ENCODE peak calls at places on chromosomes 2 and 18, in eight cellular contexts. One of them, this sample, is unnamed.

GRCh38 chr18:30328839-30329238 is 713.7 kb downstream of the DSC3 start:
- DNase-seq in stomach: no peak
- DNase-seq in fibroblast of mammary gland: no peak
- DNase-seq in neural crest cell: no peak
- DNase-seq in GM20000: no peak
- DNase-seq in cardiac muscle cell: no peak
- DNase-seq in CD8-positive, alpha-beta T cell: no peak
- DNase-seq in vagina: no peak
- DNase-seq in this sample: no peak

GRCh38 chr18:77811510-77811909 is 561.9 kb downstream of the GALR1 start:
- DNase-seq in stomach: no peak
- DNase-seq in fibroblast of mammary gland: peak; percentile 1
- DNase-seq in neural crest cell: no peak
- DNase-seq in GM20000: no peak
- DNase-seq in cardiac muscle cell: no peak
- DNase-seq in CD8-positive, alpha-beta T cell: no peak
- DNase-seq in vagina: no peak
- DNase-seq in this sample: no peak

GRCh38 chr18:11246883-11247282 is 97.5 kb upstream of the PIEZO2 start:
- DNase-seq in stomach: no peak
- DNase-seq in fibroblast of mammary gland: peak; percentile 88
- DNase-seq in neural crest cell: no peak
- DNase-seq in GM20000: no peak
- DNase-seq in cardiac muscle cell: no peak
- DNase-seq in CD8-positive, alpha-beta T cell: no peak
- DNase-seq in vagina: no peak
- DNase-seq in this sample: no peak

GRCh38 chr2:31033032-31033431 is 105.2 kb downstream of the GALNT14 start:
- DNase-seq in stomach: no peak
- DNase-seq in fibroblast of mammary gland: no peak
- DNase-seq in neural crest cell: no peak
- DNase-seq in GM20000: no peak
- DNase-seq in cardiac muscle cell: no peak
- DNase-seq in CD8-positive, alpha-beta T cell: no peak
- DNase-seq in vagina: no peak
- DNase-seq in this sample: no peak

GRCh38 chr18:72674710-72675109 is 130.6 kb upstream of the CBLN2 start:
- DNase-seq in stomach: no peak
- DNase-seq in fibroblast of mammary gland: peak; percentile 0
- DNase-seq in neural crest cell: no peak
- DNase-seq in GM20000: peak; percentile 64
- DNase-seq in cardiac muscle cell: no peak
- DNase-seq in CD8-positive, alpha-beta T cell: no peak
- DNase-seq in vagina: no peak
- DNase-seq in this sample: no peak

GRCh38 chr2:178155524-178155923 is 38.8 kb upstream of the OSBPL6 start:
- DNase-seq in stomach: no peak
- DNase-seq in fibroblast of mammary gland: no peak
- DNase-seq in neural crest cell: no peak
- DNase-seq in GM20000: no peak
- DNase-seq in cardiac muscle cell: no peak
- DNase-seq in CD8-positive, alpha-beta T cell: no peak
- DNase-seq in vagina: no peak
- DNase-seq in this sample: no peak

GRCh38 chr2:128408349-128409305 is 90.0 kb upstream of the HS6ST1 start:
- DNase-seq in stomach: peak; percentile 15
- DNase-seq in fibroblast of mammary gland: peak; percentile 92
- DNase-seq in neural crest cell: no peak
- DNase-seq in GM20000: no peak
- DNase-seq in cardiac muscle cell: no peak
- DNase-seq in CD8-positive, alpha-beta T cell: no peak
- DNase-seq in vagina: peak; percentile 74
- DNase-seq in this sample: peak; percentile 4

GRCh38 chr2:222087998-222088397 is 210.8 kb downstream of the PAX3 start:
- DNase-seq in stomach: no peak
- DNase-seq in fibroblast of mammary gland: no peak
- DNase-seq in neural crest cell: no peak
- DNase-seq in GM20000: no peak
- DNase-seq in cardiac muscle cell: no peak
- DNase-seq in CD8-positive, alpha-beta T cell: no peak
- DNase-seq in vagina: no peak
- DNase-seq in this sample: no peak

GRCh38 chr2:40665493-40666232 is 213.8 kb upstream of the SLC8A1 start:
- DNase-seq in stomach: no peak
- DNase-seq in fibroblast of mammary gland: no peak
- DNase-seq in neural crest cell: no peak
- DNase-seq in GM20000: no peak
- DNase-seq in cardiac muscle cell: no peak
- DNase-seq in CD8-positive, alpha-beta T cell: no peak
- DNase-seq in vagina: no peak
- DNase-seq in this sample: no peak

GRCh38 chr2:186648130-186648529 is 45.7 kb upstream of the FAM171B start:
- DNase-seq in stomach: no peak
- DNase-seq in fibroblast of mammary gland: peak; percentile 7
- DNase-seq in neural crest cell: no peak
- DNase-seq in GM20000: no peak
- DNase-seq in cardiac muscle cell: no peak
- DNase-seq in CD8-positive, alpha-beta T cell: no peak
- DNase-seq in vagina: no peak
- DNase-seq in this sample: no peak

GRCh38 chr18:45408218-45408617 is 207.1 kb upstream of the SLC14A2 start:
- DNase-seq in stomach: no peak
- DNase-seq in fibroblast of mammary gland: no peak
- DNase-seq in neural crest cell: no peak
- DNase-seq in GM20000: no peak
- DNase-seq in cardiac muscle cell: no peak
- DNase-seq in CD8-positive, alpha-beta T cell: no peak
- DNase-seq in vagina: no peak
- DNase-seq in this sample: no peak

GRCh38 chr18:54162431-54162830 is 62.0 kb downstream of the MBD2 start:
- DNase-seq in stomach: no peak
- DNase-seq in fibroblast of mammary gland: peak; percentile 86
- DNase-seq in neural crest cell: no peak
- DNase-seq in GM20000: no peak
- DNase-seq in cardiac muscle cell: no peak
- DNase-seq in CD8-positive, alpha-beta T cell: no peak
- DNase-seq in vagina: no peak
- DNase-seq in this sample: no peak

GRCh38 chr2:24763843-24764242 is 29.3 kb downstream of the PTRHD1 start:
- DNase-seq in stomach: no peak
- DNase-seq in fibroblast of mammary gland: no peak
- DNase-seq in neural crest cell: no peak
- DNase-seq in GM20000: no peak
- DNase-seq in cardiac muscle cell: no peak
- DNase-seq in CD8-positive, alpha-beta T cell: no peak
- DNase-seq in vagina: no peak
- DNase-seq in this sample: no peak

GRCh38 chr2:20617081-20617575 is 33.8 kb downstream of the HS1BP3 start:
- DNase-seq in stomach: peak; percentile 67
- DNase-seq in fibroblast of mammary gland: peak; percentile 62
- DNase-seq in neural crest cell: no peak
- DNase-seq in GM20000: no peak
- DNase-seq in cardiac muscle cell: peak; percentile 66
- DNase-seq in CD8-positive, alpha-beta T cell: no peak
- DNase-seq in vagina: no peak
- DNase-seq in this sample: no peak

GRCh38 chr2:189954989-189955388 is 107.5 kb downstream of the MSTN start:
- DNase-seq in stomach: no peak
- DNase-seq in fibroblast of mammary gland: no peak
- DNase-seq in neural crest cell: no peak
- DNase-seq in GM20000: no peak
- DNase-seq in cardiac muscle cell: no peak
- DNase-seq in CD8-positive, alpha-beta T cell: no peak
- DNase-seq in vagina: no peak
- DNase-seq in this sample: no peak

DNA sequence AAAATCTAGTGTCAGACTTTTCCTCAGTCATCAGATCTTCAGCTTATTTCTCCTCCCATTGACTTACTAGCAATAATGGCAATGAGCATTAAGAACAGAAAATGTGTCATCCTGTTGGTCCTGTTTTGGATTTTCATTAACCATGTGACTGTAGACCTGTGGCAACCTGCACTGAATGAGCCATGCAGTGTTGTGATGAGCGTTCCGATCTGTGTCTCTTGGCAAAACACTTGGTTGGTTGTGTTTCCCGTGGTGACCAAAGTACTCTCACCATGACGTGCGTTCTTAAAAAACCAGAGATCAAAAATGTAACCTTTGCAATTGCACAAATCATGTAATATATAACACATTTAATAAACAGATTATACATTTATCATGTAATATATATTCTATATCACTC is 138.6 kb downstream of the MAP3K20 start:
- DNase-seq in stomach: no peak
- DNase-seq in fibroblast of mammary gland: peak; percentile 62
- DNase-seq in neural crest cell: no peak
- DNase-seq in GM20000: no peak
- DNase-seq in cardiac muscle cell: no peak
- DNase-seq in CD8-positive, alpha-beta T cell: no peak
- DNase-seq in vagina: no peak
- DNase-seq in this sample: no peak
- TF ChIP-seq CTCF in stomach: no peak
- TF ChIP-seq CTCF in fibroblast of mammary gland: no peak
- TF ChIP-seq CTCF in neural crest cell: no peak
- TF ChIP-seq CTCF in GM20000: no peak
- TF ChIP-seq CTCF in cardiac muscle cell: no peak
- TF ChIP-seq CTCF in CD8-positive, alpha-beta T cell: no peak
- TF ChIP-seq CTCF in vagina: no peak
- TF ChIP-seq CTCF in this sample: no peak

GRCh38 chr2:235303499-235304291 is 190.1 kb upstream of the AGAP1 start:
- DNase-seq in stomach: no peak
- DNase-seq in fibroblast of mammary gland: no peak
- DNase-seq in neural crest cell: no peak
- DNase-seq in GM20000: no peak
- DNase-seq in cardiac muscle cell: no peak
- DNase-seq in CD8-positive, alpha-beta T cell: no peak
- DNase-seq in vagina: peak; percentile 85
- DNase-seq in this sample: no peak
- TF ChIP-seq CTCF in stomach: no peak
- TF ChIP-seq CTCF in fibroblast of mammary gland: peak; percentile 14
- TF ChIP-seq CTCF in neural crest cell: no peak
- TF ChIP-seq CTCF in GM20000: no peak
- TF ChIP-seq CTCF in cardiac muscle cell: no peak
- TF ChIP-seq CTCF in CD8-positive, alpha-beta T cell: no peak
- TF ChIP-seq CTCF in vagina: no peak
- TF ChIP-seq CTCF in this sample: peak; percentile 7

GRCh38 chr2:26235089-26235488 is 9.3 kb downstream of the HADHA start:
- DNase-seq in stomach: no peak
- DNase-seq in fibroblast of mammary gland: no peak
- DNase-seq in neural crest cell: no peak
- DNase-seq in GM20000: no peak
- DNase-seq in cardiac muscle cell: no peak
- DNase-seq in CD8-positive, alpha-beta T cell: no peak
- DNase-seq in vagina: no peak
- DNase-seq in this sample: no peak
- TF ChIP-seq CTCF in stomach: no peak
- TF ChIP-seq CTCF in fibroblast of mammary gland: no peak
- TF ChIP-seq CTCF in neural crest cell: peak; percentile 54
- TF ChIP-seq CTCF in GM20000: no peak
- TF ChIP-seq CTCF in cardiac muscle cell: peak; percentile 33
- TF ChIP-seq CTCF in CD8-positive, alpha-beta T cell: no peak
- TF ChIP-seq CTCF in vagina: no peak
- TF ChIP-seq CTCF in this sample: peak; percentile 43

DNA sequence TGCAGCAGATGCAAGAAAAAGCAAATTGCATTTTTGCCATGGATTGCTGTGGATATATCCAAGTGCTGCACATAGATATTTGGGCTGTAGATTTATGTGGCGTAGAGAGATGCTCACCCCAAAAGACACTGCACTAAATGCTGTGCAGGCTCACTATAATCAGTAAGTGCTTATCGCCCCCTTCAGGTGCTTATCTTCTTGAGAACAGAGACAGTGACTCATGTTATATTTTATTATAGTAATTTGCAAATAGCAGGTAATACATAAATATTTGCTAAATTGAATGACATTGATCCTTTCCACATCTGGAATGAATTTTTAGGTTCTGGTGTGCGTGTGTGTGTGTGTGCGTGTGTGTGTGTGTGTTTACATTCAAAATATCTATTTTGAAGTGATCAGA is 36.8 kb upstream of the PLEKHM3 start:
- DNase-seq in stomach: no peak
- DNase-seq in fibroblast of mammary gland: peak; percentile 60
- DNase-seq in neural crest cell: no peak
- DNase-seq in GM20000: no peak
- DNase-seq in cardiac muscle cell: no peak
- DNase-seq in CD8-positive, alpha-beta T cell: no peak
- DNase-seq in vagina: no peak
- DNase-seq in this sample: no peak
- TF ChIP-seq CTCF in stomach: no peak
- TF ChIP-seq CTCF in fibroblast of mammary gland: peak; percentile 45
- TF ChIP-seq CTCF in neural crest cell: peak; percentile 57
- TF ChIP-seq CTCF in GM20000: no peak
- TF ChIP-seq CTCF in cardiac muscle cell: no peak
- TF ChIP-seq CTCF in CD8-positive, alpha-beta T cell: no peak
- TF ChIP-seq CTCF in vagina: no peak
- TF ChIP-seq CTCF in this sample: peak; percentile 47

DNA sequence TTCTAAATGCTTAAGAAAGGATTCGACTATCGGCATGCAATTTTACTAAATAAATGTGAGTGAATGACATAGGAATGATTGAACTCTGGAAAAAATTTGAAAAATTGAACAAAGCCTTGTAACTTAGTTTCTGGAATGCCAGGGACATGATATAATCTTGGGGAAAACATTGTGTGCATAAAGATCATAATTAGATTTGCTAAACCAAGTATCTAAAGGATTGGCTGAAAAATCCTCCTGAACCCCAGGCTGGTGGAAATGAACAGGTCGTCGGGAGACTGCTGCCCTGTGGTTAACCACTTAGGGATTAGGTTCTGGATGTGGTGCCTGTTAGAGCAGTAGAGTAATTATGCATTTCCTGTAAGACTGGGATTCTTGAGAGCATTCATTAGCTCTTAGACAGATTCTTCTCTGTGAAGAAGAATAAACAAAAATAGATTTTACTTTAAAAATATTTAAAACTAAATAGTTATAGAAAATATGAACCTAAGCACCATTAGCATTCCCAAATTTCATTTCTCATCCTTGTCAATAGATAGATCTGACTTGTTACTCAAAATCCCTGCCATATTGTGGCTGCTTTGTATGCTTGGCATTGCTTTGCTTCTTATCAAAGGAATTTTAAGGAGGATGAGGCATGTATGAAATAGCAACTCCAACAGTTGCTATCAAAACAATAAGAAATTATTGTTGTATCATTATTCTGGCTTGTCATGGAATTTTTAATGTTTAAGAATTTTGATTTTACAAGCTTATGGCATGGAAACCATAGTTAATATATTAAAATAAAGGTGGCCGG is 55.9 kb downstream of the LYPD6B start:
- DNase-seq in stomach: no peak
- DNase-seq in fibroblast of mammary gland: no peak
- DNase-seq in neural crest cell: no peak
- DNase-seq in GM20000: no peak
- DNase-seq in cardiac muscle cell: no peak
- DNase-seq in CD8-positive, alpha-beta T cell: no peak
- DNase-seq in vagina: no peak
- DNase-seq in this sample: no peak
- TF ChIP-seq CTCF in stomach: no peak
- TF ChIP-seq CTCF in fibroblast of mammary gland: no peak
- TF ChIP-seq CTCF in neural crest cell: no peak
- TF ChIP-seq CTCF in GM20000: no peak
- TF ChIP-seq CTCF in cardiac muscle cell: no peak
- TF ChIP-seq CTCF in CD8-positive, alpha-beta T cell: no peak
- TF ChIP-seq CTCF in vagina: no peak
- TF ChIP-seq CTCF in this sample: no peak

GRCh38 chr2:60503923-60504514 is 49.4 kb downstream of the BCL11A start:
- DNase-seq in stomach: no peak
- DNase-seq in fibroblast of mammary gland: no peak
- DNase-seq in neural crest cell: no peak
- DNase-seq in GM20000: no peak
- DNase-seq in cardiac muscle cell: no peak
- DNase-seq in CD8-positive, alpha-beta T cell: no peak
- DNase-seq in vagina: no peak
- DNase-seq in this sample: no peak
- TF ChIP-seq CTCF in stomach: no peak
- TF ChIP-seq CTCF in fibroblast of mammary gland: no peak
- TF ChIP-seq CTCF in neural crest cell: no peak
- TF ChIP-seq CTCF in GM20000: no peak
- TF ChIP-seq CTCF in cardiac muscle cell: no peak
- TF ChIP-seq CTCF in CD8-positive, alpha-beta T cell: no peak
- TF ChIP-seq CTCF in vagina: no peak
- TF ChIP-seq CTCF in this sample: no peak

This sample was measured in progenitor cell of endocrine pancreas.